ENCODE peak calls at places on chromosomes 12 and 14, in eight cellular contexts. One of them, this sample, is unnamed.
A peak's percentile ranks its signal among the peaks of the same experiment; 100 is the strongest.

GRCh38 chr14:49769171-49769570 is 1.2 kb downstream of the KLHDC2 start:
- DNase-seq in OCI-LY7: peak; percentile 21
- DNase-seq in ELR: peak; percentile 57
- DNase-seq in stimulated activated CD4-positive, alpha-beta T cell treated with anti-CD3 and anti-CD28 coated beads, Interleukin-4, amount 100 ng/mL, for 48 hours: no peak
- DNase-seq in DMS79 treated with DMSO at 0.1 percent for 48 hours: peak; percentile 59
- DNase-seq in IMR-90: peak; percentile 52
- DNase-seq in activated T-helper 9 cell treated with anti-CD3 and anti-CD28 coated beads, Interleukin-2, amount 50 U/mL, for 16 hours: no peak
- DNase-seq in AG04449: no peak
- DNase-seq in this sample: no peak

GRCh38 chr14:68784298-68784910 is 8.5 kb downstream of the ZFP36L1 start:
- DNase-seq in ELR: peak; percentile 71
- DNase-seq in DMS79 treated with DMSO at 0.1 percent for 48 hours: no peak
- DNase-seq in OCI-LY7: no peak
- DNase-seq in stimulated activated CD4-positive, alpha-beta T cell treated with anti-CD3 and anti-CD28 coated beads, Interleukin-4, amount 100 ng/mL, for 48 hours: no peak
- DNase-seq in AG04449: no peak
- DNase-seq in IMR-90: no peak
- DNase-seq in activated T-helper 9 cell treated with anti-CD3 and anti-CD28 coated beads, Interleukin-2, amount 50 U/mL, for 16 hours: no peak
- DNase-seq in this sample: no peak

GRCh38 chr14:68584786-68585185 is 208.1 kb downstream of the ZFP36L1 start:
- DNase-seq in OCI-LY7: no peak
- DNase-seq in IMR-90: no peak
- DNase-seq in ELR: no peak
- DNase-seq in DMS79 treated with DMSO at 0.1 percent for 48 hours: peak; percentile 90
- DNase-seq in activated T-helper 9 cell treated with anti-CD3 and anti-CD28 coated beads, Interleukin-2, amount 50 U/mL, for 16 hours: no peak
- DNase-seq in AG04449: no peak
- DNase-seq in stimulated activated CD4-positive, alpha-beta T cell treated with anti-CD3 and anti-CD28 coated beads, Interleukin-4, amount 100 ng/mL, for 48 hours: no peak
- DNase-seq in this sample: no peak

GRCh38 chr12:58757422-58757821 is 162.9 kb downstream of the LRIG3 start:
- DNase-seq in stimulated activated CD4-positive, alpha-beta T cell treated with anti-CD3 and anti-CD28 coated beads, Interleukin-4, amount 100 ng/mL, for 48 hours: no peak
- DNase-seq in DMS79 treated with DMSO at 0.1 percent for 48 hours: no peak
- DNase-seq in IMR-90: peak; percentile 98
- DNase-seq in AG04449: peak; percentile 63
- DNase-seq in activated T-helper 9 cell treated with anti-CD3 and anti-CD28 coated beads, Interleukin-2, amount 50 U/mL, for 16 hours: no peak
- DNase-seq in ELR: peak; percentile 73
- DNase-seq in OCI-LY7: no peak
- DNase-seq in this sample: no peak

GRCh38 chr14:98114122-98114895 is 1157.7 kb downstream of the BCL11B start:
- DNase-seq in AG04449: no peak
- DNase-seq in stimulated activated CD4-positive, alpha-beta T cell treated with anti-CD3 and anti-CD28 coated beads, Interleukin-4, amount 100 ng/mL, for 48 hours: no peak
- DNase-seq in DMS79 treated with DMSO at 0.1 percent for 48 hours: no peak
- DNase-seq in ELR: no peak
- DNase-seq in IMR-90: no peak
- DNase-seq in OCI-LY7: no peak
- DNase-seq in activated T-helper 9 cell treated with anti-CD3 and anti-CD28 coated beads, Interleukin-2, amount 50 U/mL, for 16 hours: no peak
- DNase-seq in this sample: no peak

GRCh38 chr12:53736602-53737493 is 9.6 kb upstream of the CALCOCO1 start:
- DNase-seq in AG04449: no peak
- DNase-seq in activated T-helper 9 cell treated with anti-CD3 and anti-CD28 coated beads, Interleukin-2, amount 50 U/mL, for 16 hours: no peak
- DNase-seq in IMR-90: no peak
- DNase-seq in ELR: no peak
- DNase-seq in DMS79 treated with DMSO at 0.1 percent for 48 hours: no peak
- DNase-seq in OCI-LY7: no peak
- DNase-seq in stimulated activated CD4-positive, alpha-beta T cell treated with anti-CD3 and anti-CD28 coated beads, Interleukin-4, amount 100 ng/mL, for 48 hours: no peak
- DNase-seq in this sample: peak; percentile 76

GRCh38 chr12:120851444-120851843 is 52.7 kb downstream of the SPPL3 start:
- DNase-seq in ELR: no peak
- DNase-seq in AG04449: no peak
- DNase-seq in OCI-LY7: peak; percentile 52
- DNase-seq in DMS79 treated with DMSO at 0.1 percent for 48 hours: no peak
- DNase-seq in activated T-helper 9 cell treated with anti-CD3 and anti-CD28 coated beads, Interleukin-2, amount 50 U/mL, for 16 hours: no peak
- DNase-seq in IMR-90: no peak
- DNase-seq in stimulated activated CD4-positive, alpha-beta T cell treated with anti-CD3 and anti-CD28 coated beads, Interleukin-4, amount 100 ng/mL, for 48 hours: no peak
- DNase-seq in this sample: no peak

GRCh38 chr14:38481939-38482678 is 226.2 kb upstream of the CLEC14A start:
- DNase-seq in OCI-LY7: no peak
- DNase-seq in stimulated activated CD4-positive, alpha-beta T cell treated with anti-CD3 and anti-CD28 coated beads, Interleukin-4, amount 100 ng/mL, for 48 hours: no peak
- DNase-seq in activated T-helper 9 cell treated with anti-CD3 and anti-CD28 coated beads, Interleukin-2, amount 50 U/mL, for 16 hours: no peak
- DNase-seq in AG04449: no peak
- DNase-seq in ELR: peak; percentile 52
- DNase-seq in DMS79 treated with DMSO at 0.1 percent for 48 hours: peak; percentile 97
- DNase-seq in IMR-90: peak; percentile 70
- DNase-seq in this sample: no peak

GRCh38 chr12:124605150-124605549 is 37.7 kb upstream of the NCOR2 start:
- DNase-seq in activated T-helper 9 cell treated with anti-CD3 and anti-CD28 coated beads, Interleukin-2, amount 50 U/mL, for 16 hours: no peak
- DNase-seq in AG04449: no peak
- DNase-seq in ELR: no peak
- DNase-seq in stimulated activated CD4-positive, alpha-beta T cell treated with anti-CD3 and anti-CD28 coated beads, Interleukin-4, amount 100 ng/mL, for 48 hours: no peak
- DNase-seq in DMS79 treated with DMSO at 0.1 percent for 48 hours: peak; percentile 63
- DNase-seq in OCI-LY7: no peak
- DNase-seq in IMR-90: no peak
- DNase-seq in this sample: no peak

GRCh38 chr14:68230941-68231717 is 411.6 kb downstream of the RAD51B start:
- DNase-seq in OCI-LY7: no peak
- DNase-seq in activated T-helper 9 cell treated with anti-CD3 and anti-CD28 coated beads, Interleukin-2, amount 50 U/mL, for 16 hours: no peak
- DNase-seq in stimulated activated CD4-positive, alpha-beta T cell treated with anti-CD3 and anti-CD28 coated beads, Interleukin-4, amount 100 ng/mL, for 48 hours: no peak
- DNase-seq in AG04449: no peak
- DNase-seq in DMS79 treated with DMSO at 0.1 percent for 48 hours: no peak
- DNase-seq in IMR-90: peak; percentile 79
- DNase-seq in ELR: peak; percentile 81
- DNase-seq in this sample: no peak

GRCh38 chr14:94569381-94570001 is 8.2 kb downstream of the SERPINA4 start:
- DNase-seq in AG04449: no peak
- DNase-seq in DMS79 treated with DMSO at 0.1 percent for 48 hours: no peak
- DNase-seq in IMR-90: no peak
- DNase-seq in activated T-helper 9 cell treated with anti-CD3 and anti-CD28 coated beads, Interleukin-2, amount 50 U/mL, for 16 hours: no peak
- DNase-seq in OCI-LY7: no peak
- DNase-seq in ELR: no peak
- DNase-seq in stimulated activated CD4-positive, alpha-beta T cell treated with anti-CD3 and anti-CD28 coated beads, Interleukin-4, amount 100 ng/mL, for 48 hours: no peak
- DNase-seq in this sample: no peak

GRCh38 chr12:11242656-11243055 is 26.9 kb downstream of the PRB3 start:
- DNase-seq in DMS79 treated with DMSO at 0.1 percent for 48 hours: no peak
- DNase-seq in IMR-90: no peak
- DNase-seq in AG04449: no peak
- DNase-seq in activated T-helper 9 cell treated with anti-CD3 and anti-CD28 coated beads, Interleukin-2, amount 50 U/mL, for 16 hours: no peak
- DNase-seq in stimulated activated CD4-positive, alpha-beta T cell treated with anti-CD3 and anti-CD28 coated beads, Interleukin-4, amount 100 ng/mL, for 48 hours: no peak
- DNase-seq in OCI-LY7: no peak
- DNase-seq in ELR: no peak
- DNase-seq in this sample: no peak

GRCh38 chr14:75222208-75222701 is 45.8 kb upstream of the TMED10 start:
- DNase-seq in DMS79 treated with DMSO at 0.1 percent for 48 hours: no peak
- DNase-seq in AG04449: peak; percentile 79
- DNase-seq in IMR-90: peak; percentile 92
- DNase-seq in stimulated activated CD4-positive, alpha-beta T cell treated with anti-CD3 and anti-CD28 coated beads, Interleukin-4, amount 100 ng/mL, for 48 hours: no peak
- DNase-seq in OCI-LY7: peak; percentile 69
- DNase-seq in activated T-helper 9 cell treated with anti-CD3 and anti-CD28 coated beads, Interleukin-2, amount 50 U/mL, for 16 hours: no peak
- DNase-seq in ELR: peak; percentile 97
- DNase-seq in this sample: no peak

GRCh38 chr14:61677469-61677868 is 17.8 kb upstream of the HIF1A start:
- DNase-seq in stimulated activated CD4-positive, alpha-beta T cell treated with anti-CD3 and anti-CD28 coated beads, Interleukin-4, amount 100 ng/mL, for 48 hours: no peak
- DNase-seq in activated T-helper 9 cell treated with anti-CD3 and anti-CD28 coated beads, Interleukin-2, amount 50 U/mL, for 16 hours: no peak
- DNase-seq in OCI-LY7: no peak
- DNase-seq in DMS79 treated with DMSO at 0.1 percent for 48 hours: no peak
- DNase-seq in ELR: no peak
- DNase-seq in AG04449: no peak
- DNase-seq in IMR-90: no peak
- DNase-seq in this sample: no peak

GRCh38 chr14:87643005-87643404 is 350.0 kb downstream of the GALC start:
- DNase-seq in ELR: no peak
- DNase-seq in IMR-90: no peak
- DNase-seq in DMS79 treated with DMSO at 0.1 percent for 48 hours: peak; percentile 96
- DNase-seq in AG04449: no peak
- DNase-seq in stimulated activated CD4-positive, alpha-beta T cell treated with anti-CD3 and anti-CD28 coated beads, Interleukin-4, amount 100 ng/mL, for 48 hours: no peak
- DNase-seq in activated T-helper 9 cell treated with anti-CD3 and anti-CD28 coated beads, Interleukin-2, amount 50 U/mL, for 16 hours: no peak
- DNase-seq in OCI-LY7: no peak
- DNase-seq in this sample: no peak

GRCh38 chr14:23090254-23090636 is 4.7 kb downstream of the ACIN1 start:
- DNase-seq in ELR: no peak
- DNase-seq in IMR-90: no peak
- DNase-seq in stimulated activated CD4-positive, alpha-beta T cell treated with anti-CD3 and anti-CD28 coated beads, Interleukin-4, amount 100 ng/mL, for 48 hours: no peak
- DNase-seq in DMS79 treated with DMSO at 0.1 percent for 48 hours: no peak
- DNase-seq in AG04449: no peak
- DNase-seq in activated T-helper 9 cell treated with anti-CD3 and anti-CD28 coated beads, Interleukin-2, amount 50 U/mL, for 16 hours: no peak
- DNase-seq in OCI-LY7: no peak
- DNase-seq in this sample: no peak

GRCh38 chr14:94897092-94897491 is 127.2 kb upstream of the GSC start:
- DNase-seq in IMR-90: no peak
- DNase-seq in ELR: no peak
- DNase-seq in activated T-helper 9 cell treated with anti-CD3 and anti-CD28 coated beads, Interleukin-2, amount 50 U/mL, for 16 hours: no peak
- DNase-seq in DMS79 treated with DMSO at 0.1 percent for 48 hours: no peak
- DNase-seq in OCI-LY7: no peak
- DNase-seq in AG04449: peak; percentile 5
- DNase-seq in stimulated activated CD4-positive, alpha-beta T cell treated with anti-CD3 and anti-CD28 coated beads, Interleukin-4, amount 100 ng/mL, for 48 hours: no peak
- DNase-seq in this sample: no peak

GRCh38 chr12:86414201-86414600 is 158.0 kb upstream of the MGAT4C start:
- DNase-seq in AG04449: no peak
- DNase-seq in ELR: no peak
- DNase-seq in IMR-90: no peak
- DNase-seq in DMS79 treated with DMSO at 0.1 percent for 48 hours: no peak
- DNase-seq in activated T-helper 9 cell treated with anti-CD3 and anti-CD28 coated beads, Interleukin-2, amount 50 U/mL, for 16 hours: no peak
- DNase-seq in stimulated activated CD4-positive, alpha-beta T cell treated with anti-CD3 and anti-CD28 coated beads, Interleukin-4, amount 100 ng/mL, for 48 hours: no peak
- DNase-seq in OCI-LY7: no peak
- DNase-seq in this sample: no peak